ENCODE peak calls at places on chromosomes 5 and 9, in ten cellular contexts. L is heart left ventricle, A is adrenal gland, T is endothelial cell of umbilical vein, Z is right lobe of liver, V is IMR-90, H is HCT116, O is Peyer's patch, S is uterus, J is suprapubic skin. D is an unnamed sample. For H3K4me1, the result is how much of the 10 kb centered on the place peaks cover.

GRCh38 chr9:76373173-76373771 is 21.0 kb downstream of the RFK start:
- DNase-seq in O (peak), S (peak), A (peak), Z (peak), L (peak), V (peak), T (no peak), J (no peak), H (no peak), D (peak)

GRCh38 chr9:81314525-81314924 is 374.8 kb downstream of the TLE1 start:
- DNase-seq in J (no peak), A (peak), S (no peak), V (no peak), O (no peak), H (no peak), L (no peak), Z (peak), T (no peak), D (no peak)

GRCh38 chr5:109907189-109907588 is 217.5 kb downstream of the MAN2A1 start:
- DNase-seq in L (no peak), S (no peak), H (no peak), J (no peak), O (no peak), V (no peak), A (no peak), Z (no peak), T (no peak), D (no peak)

GRCh38 chr5:57825026-57825683 is 342.5 kb upstream of the ACTBL2 start:
- DNase-seq in V (peak), H (no peak), A (no peak), Z (no peak), S (no peak), O (no peak), J (no peak), L (no peak), T (peak), D (no peak)

GRCh38 chr5:32059779-32060178 is 114.3 kb downstream of the GOLPH3 start:
- DNase-seq in T (no peak), V (no peak), H (no peak), L (no peak), S (no peak), A (no peak), O (no peak), J (no peak), Z (no peak), D (no peak)

GRCh38 chr9:122338989-122339388 is 31.8 kb upstream of the PTGS1 start:
- DNase-seq in A (no peak), J (no peak), L (no peak), Z (no peak), V (no peak), S (no peak), H (no peak), O (peak), T (no peak), D (no peak)

GRCh38 chr9:110028281-110029075 is 179.5 kb downstream of the C9orf152 start:
- DNase-seq in H (no peak), V (no peak), J (no peak), L (no peak), T (peak), S (no peak), Z (no peak), O (no peak), A (no peak), D (no peak)

GRCh38 chr9:131434673-131435072 is 40.8 kb downstream of the PRRC2B start:
- DNase-seq in S (no peak), O (no peak), H (no peak), T (no peak), V (no peak), L (no peak), A (no peak), J (peak), Z (no peak), D (no peak)

GRCh38 chr5:147708708-147709107 is 73.8 kb downstream of the JAKMIP2 start:
- DNase-seq in S (no peak), J (no peak), L (no peak), A (no peak), H (no peak), T (no peak), Z (no peak), O (no peak), V (no peak), D (no peak)

GRCh38 chr5:130605200-130605599 is 559.9 kb downstream of the HINT1 start:
- DNase-seq in T (no peak), J (no peak), S (no peak), L (no peak), Z (no peak), A (no peak), V (no peak), O (no peak), H (peak), D (no peak)

GRCh38 chr5:84729326-84729725 is 344.6 kb upstream of the EDIL3 start:
- DNase-seq in J (no peak), A (no peak), S (no peak), T (no peak), H (no peak), L (no peak), O (no peak), V (peak), Z (no peak), D (no peak)

GRCh38 chr9:38016375-38017120 is 52.5 kb downstream of the SHB start:
- DNase-seq in L (no peak), S (peak), Z (no peak), O (no peak), A (no peak), H (no peak), T (no peak), J (no peak), V (peak), D (peak)

GRCh38 chr9:96219615-96220257 is 82.2 kb downstream of the HSD17B3 start:
- DNase-seq in L (peak), Z (peak), T (peak), S (peak), H (no peak), O (peak), V (no peak), A (peak), J (peak), D (peak)

GRCh38 chr5:43105369-43106289 is 15.1 kb upstream of the ZNF131 start:
- DNase-seq in O (peak), H (peak), L (peak), V (peak), T (peak), Z (peak), J (peak), A (peak), S (peak), D (peak)
- TF ChIP-seq POLR2A in O (peak), H (no peak), L (peak), V (no peak), T (no peak), Z (no peak), J (no peak), A (no peak), S (no peak), D (no peak)

GRCh38 chr9:107870927-107871720 is 381.6 kb upstream of the KLF4 start:
- DNase-seq in H (no peak), S (no peak), O (no peak), V (no peak), T (no peak), Z (no peak), A (no peak), L (no peak), J (no peak), D (no peak)
- H3K4me1 ChIP-seq in H (under half), S (under half), O (under half), V (under half), T (under half), Z (under half), A (under half), L (under half), J (under half), D (under half)

DNA sequence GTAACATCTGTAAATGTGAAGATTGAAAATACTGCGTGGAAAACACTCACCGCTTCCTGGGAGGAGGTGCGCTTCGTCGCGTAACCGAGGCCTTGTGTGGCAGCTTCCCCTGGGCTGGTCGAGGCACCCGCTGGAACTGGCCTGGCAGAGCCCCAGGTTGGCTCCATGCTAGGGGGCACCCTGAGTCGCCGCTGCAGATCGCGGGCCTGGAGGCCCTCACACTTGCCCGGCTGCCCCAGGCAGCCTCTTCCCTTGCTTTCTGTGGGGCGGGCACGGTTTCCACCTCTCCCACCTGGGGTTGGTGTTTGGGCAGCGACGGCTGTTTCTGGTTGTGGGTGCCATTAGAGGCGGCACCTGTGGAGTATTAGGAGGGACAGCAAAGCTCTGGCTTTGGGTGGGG is 852 bp downstream of the ZNF354C start:
- DNase-seq in O (no peak), S (peak), V (no peak), L (no peak), J (no peak), Z (no peak), H (no peak), T (no peak), A (peak), D (peak)
- H3K4me3 ChIP-seq in O (peak), S (peak), V (peak), L (peak), J (peak), Z (peak), H (no peak), T (no peak), A (no peak), D (peak)

DNA sequence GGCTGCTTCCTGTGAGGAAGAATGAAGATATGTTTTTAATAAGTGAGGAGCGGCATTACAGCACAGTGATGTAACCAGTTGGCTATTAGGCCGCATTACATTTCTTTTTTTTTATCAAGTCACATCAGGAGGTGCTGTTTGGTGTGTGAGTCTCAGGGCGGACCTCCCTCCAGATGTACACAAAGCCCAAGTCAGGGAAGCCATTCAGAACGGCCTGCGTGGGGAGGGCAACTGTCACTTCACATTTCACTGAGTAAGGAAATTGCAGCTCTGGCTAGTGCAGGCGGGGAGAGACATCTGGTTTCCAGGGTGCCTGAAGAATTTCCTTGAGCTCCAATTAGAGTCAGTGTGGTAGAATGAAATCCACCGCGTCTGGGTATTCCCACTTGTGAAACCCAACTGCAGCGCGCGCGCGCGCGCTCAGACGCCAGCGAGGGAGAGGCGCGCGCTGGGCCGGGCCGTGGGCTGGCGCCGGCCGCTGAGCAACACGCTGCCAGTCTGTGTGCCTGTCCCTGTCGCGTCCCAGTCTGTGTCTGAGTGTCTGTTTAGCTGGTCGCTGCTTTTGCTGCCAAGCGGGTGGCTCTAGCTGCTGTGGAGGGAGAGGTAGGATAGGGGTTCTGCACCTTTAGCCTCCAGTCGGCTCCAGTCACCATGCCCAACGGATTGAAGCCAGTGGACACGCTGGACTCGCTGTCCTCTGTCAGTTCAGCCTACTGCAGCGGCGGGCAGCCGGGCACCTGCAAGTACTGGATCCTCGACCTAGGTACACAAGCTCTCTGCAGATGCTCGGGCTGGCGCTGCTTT is 140.8 kb upstream of the OTULINL start:
- DNase-seq in O (peak), H (no peak), J (no peak), V (peak), T (peak), A (no peak), Z (no peak), L (peak), S (peak), D (peak)
- TF ChIP-seq POLR2A in O (no peak), H (no peak), J (peak), V (peak), T (no peak), A (no peak), Z (no peak), L (peak), S (no peak), D (peak)

GRCh38 chr5:15008911-15009310 is 137.3 kb upstream of the ANKH start:
- DNase-seq in O (no peak), A (no peak), V (peak), S (no peak), Z (no peak), J (no peak), H (no peak), T (no peak), L (no peak), D (no peak)

GRCh38 chr5:15007549-15008142 is 136.1 kb upstream of the ANKH start:
- DNase-seq in O (no peak), S (no peak), H (no peak), L (no peak), V (no peak), Z (no peak), T (no peak), A (no peak), J (no peak), D (no peak)

GRCh38 chr5:15008476-15008875 is 136.9 kb upstream of the ANKH start:
- DNase-seq in Z (peak), H (peak), O (peak), T (peak), A (peak), J (peak), L (peak), V (peak), S (peak), D (peak)

GRCh38 chr5:15010936-15011335 is 139.4 kb upstream of the ANKH start:
- DNase-seq in Z (no peak), S (no peak), T (no peak), J (no peak), H (no peak), A (no peak), O (no peak), V (no peak), L (no peak), D (no peak)

DNA sequence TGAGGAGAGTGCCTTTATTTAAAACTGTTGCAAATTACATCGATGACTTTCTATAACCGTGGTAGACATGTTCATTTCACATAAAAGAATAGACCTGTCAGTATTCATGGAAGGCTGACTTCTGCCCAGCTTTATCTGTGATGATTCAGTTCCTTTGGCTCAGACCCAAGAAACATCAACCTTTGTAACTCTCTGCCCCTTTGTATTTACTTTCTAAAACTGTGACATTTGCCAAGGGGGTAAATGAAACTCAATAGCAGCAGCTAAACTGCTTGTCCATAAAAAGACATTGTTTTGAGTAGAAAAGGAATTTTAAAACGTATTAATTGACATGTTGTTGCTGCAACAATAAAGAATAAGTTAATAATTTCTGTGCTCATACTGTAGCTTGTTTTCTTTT is 137.8 kb upstream of the ANKH start:
- DNase-seq in O (peak), A (peak), V (peak), J (no peak), S (no peak), Z (no peak), H (peak), L (no peak), T (peak), D (peak)
- H3K4me1 ChIP-seq in O (under half), A (under half), V (under half), J (under half), S (under half), Z (under half), H (under half), L (under half), T (under half), D (under half)

DNA sequence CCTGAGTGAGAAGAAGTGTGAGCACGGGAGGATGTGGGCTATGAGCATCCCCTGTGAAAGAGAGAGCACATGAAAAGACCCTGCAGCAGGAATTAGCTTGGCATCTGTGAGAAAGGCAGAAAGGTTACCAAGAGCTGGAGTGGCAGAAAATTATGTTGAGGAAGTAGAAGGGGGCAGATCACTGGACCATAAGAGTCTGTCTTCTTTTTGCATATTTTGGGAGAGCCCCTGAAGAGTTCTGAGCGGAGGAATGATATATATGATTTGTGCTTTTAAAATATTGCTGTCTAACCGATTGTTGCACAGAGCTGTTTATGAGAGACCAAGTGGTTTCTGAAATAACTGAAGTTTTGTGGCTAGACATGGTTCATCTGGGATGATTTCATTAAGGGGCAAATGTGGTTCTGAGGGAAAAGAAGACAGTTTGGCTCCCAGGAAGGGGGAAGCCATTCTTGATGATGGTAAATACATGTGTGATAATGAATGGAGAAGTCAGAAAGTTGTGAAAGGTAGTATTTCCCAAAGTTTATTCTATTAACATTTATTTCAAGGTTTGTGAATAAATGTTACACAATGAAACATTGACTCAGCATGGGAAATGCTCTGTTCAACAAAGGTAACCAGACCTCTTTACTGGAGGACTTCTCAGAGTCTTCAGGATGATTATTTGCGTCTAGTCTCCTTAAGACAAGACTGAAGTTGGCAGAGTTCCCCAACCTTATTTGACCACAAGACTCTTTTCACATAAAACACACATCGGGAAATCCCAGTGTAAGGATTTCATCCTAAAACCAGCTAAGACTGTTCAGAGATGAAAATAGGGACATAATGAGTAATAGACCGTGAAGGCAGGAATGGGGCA is 31.5 kb upstream of the ADRB2 start:
- DNase-seq in V (peak), H (no peak), J (no peak), O (no peak), A (no peak), L (no peak), Z (no peak), S (no peak), T (no peak), D (no peak)
- H3K4me3 ChIP-seq in V (no peak), H (no peak), J (no peak), O (no peak), A (no peak), L (no peak), Z (no peak), S (no peak), T (no peak), D (no peak)

GRCh38 chr9:114387678-114388431 is at the start of gene AKNA:
- DNase-seq in S (peak), A (peak), Z (peak), T (peak), V (peak), H (no peak), L (peak), J (peak), O (peak), D (peak)
- TF ChIP-seq POLR2A in S (peak), A (peak), Z (peak), T (peak), V (peak), H (no peak), L (peak), J (peak), O (peak), D (peak)

GRCh38 chr9:36088020-36088419 is 48.5 kb upstream of the GLIPR2 start:
- DNase-seq in H (no peak), T (no peak), S (no peak), J (no peak), Z (no peak), V (no peak), L (no peak), A (no peak), O (no peak), D (no peak)
- H3K4me1 ChIP-seq in H (under half), T (under half), S (under half), J (under half), Z (under half), V (under half), L (under half), A (under half), O (under half), D (under half)

GRCh38 chr5:73437126-73438047 is 11.2 kb downstream of the FOXD1 start:
- DNase-seq in Z (no peak), H (peak), O (peak), S (no peak), L (no peak), T (no peak), J (no peak), A (no peak), V (peak), D (no peak)
- H3K4me3 ChIP-seq in Z (no peak), H (peak), O (peak), S (no peak), L (no peak), T (no peak), J (peak), A (no peak), V (peak), D (no peak)

D was measured in body of pancreas.